ENCODE peak calls at places on chromosomes 11 and 22, in five cellular contexts. L is pancreas, F is HepG2, D is neural progenitor cell, A is psoas muscle. I is an unnamed sample.

GRCh38 chr11:1931791-1932480 is 12.4 kb downstream of the TNNT3 start:
- DNase-seq in L (peak; percentile 50), F (no peak), D (no peak), A (peak; percentile 57), I (no peak)

GRCh38 chr22:46734830-46735453 is 3.1 kb downstream of the CERK start:
- DNase-seq in L (no peak), F (no peak), D (no peak), A (no peak), I (peak; percentile 79)

GRCh38 chr11:64772318-64773018 is 5.9 kb downstream of the SF1 start:
- DNase-seq in L (no peak), F (no peak), D (no peak), A (no peak), I (no peak)

GRCh38 chr11:60241786-60242185 is 1.2 kb downstream of the MS4A4E start:
- DNase-seq in L (no peak), F (no peak), D (no peak), A (no peak), I (no peak)

GRCh38 chr11:116175707-116176106 is 597.1 kb downstream of the BUD13 start:
- DNase-seq in L (no peak), F (no peak), D (no peak), A (no peak), I (no peak)

GRCh38 chr22:49997932-49998717 is 14.4 kb downstream of the IL17REL start:
- DNase-seq in L (no peak), F (no peak), D (no peak), A (no peak), I (peak; percentile 36)

GRCh38 chr11:108618529-108618928 is 25.0 kb upstream of the EXPH5 start:
- DNase-seq in L (no peak), F (no peak), D (no peak), A (no peak), I (no peak)

GRCh38 chr11:14449302-14449714 is 50.3 kb downstream of the COPB1 start:
- DNase-seq in L (no peak), F (no peak), D (no peak), A (no peak), I (no peak)

GRCh38 chr22:44543781-44544181 is 45.7 kb upstream of the RTL6 start:
- DNase-seq in L (peak; percentile 35), F (no peak), D (no peak), A (no peak), I (no peak)

GRCh38 chr22:36858156-36858555 is 2.6 kb upstream of the NCF4 start:
- DNase-seq in L (no peak), F (no peak), D (no peak), A (no peak), I (no peak)

GRCh38 chr11:62694455-62695167 is 5.3 kb upstream of the LRRN4CL start:
- DNase-seq in L (peak; percentile 79), F (peak; percentile 70), D (peak; percentile 91), A (peak; percentile 93), I (peak; percentile 76)

GRCh38 chr11:57320719-57321387 is 3.9 kb downstream of the TNKS1BP1 start:
- DNase-seq in L (no peak), F (peak; percentile 78), D (no peak), A (peak; percentile 48), I (no peak)

GRCh38 chr11:128477811-128478210 is 109.5 kb downstream of the ETS1 start:
- DNase-seq in L (no peak), F (no peak), D (no peak), A (no peak), I (no peak)

GRCh38 chr22:46444390-46444854 is 93.0 kb downstream of the CELSR1 start:
- DNase-seq in L (no peak), F (peak; percentile 65), D (no peak), A (no peak), I (no peak)

GRCh38 chr11:82906236-82906635 is 4.7 kb downstream of the DDIAS start:
- DNase-seq in L (no peak), F (peak; percentile 26), D (peak; percentile 42), A (no peak), I (no peak)

GRCh38 chr11:18727499-18728236 is 1.7 kb upstream of the IGSF22 start:
- DNase-seq in L (no peak), F (peak; percentile 48), D (peak; percentile 71), A (peak; percentile 52), I (no peak)

GRCh38 chr22:29427176-29427760 is 11.1 kb upstream of the RFPL1 start:
- DNase-seq in L (no peak), F (no peak), D (no peak), A (no peak), I (no peak)

GRCh38 chr11:31958086-31958735 is 132.7 kb upstream of the RCN1 start:
- DNase-seq in L (peak; percentile 82), F (peak; percentile 15), D (peak; percentile 90), A (peak; percentile 77), I (peak; percentile 65)

GRCh38 chr11:65310756-65311155 is 3.9 kb upstream of the CDC42EP2 start:
- DNase-seq in L (no peak), F (no peak), D (peak; percentile 83), A (peak; percentile 71), I (no peak)

GRCh38 chr11:69508974-69509373 is 27.5 kb downstream of the LINC01488 start:
- DNase-seq in L (peak; percentile 6), F (no peak), D (no peak), A (no peak), I (peak; percentile 7)

GRCh38 chr22:38040953-38041759 is 16.0 kb upstream of the PICK1 start:
- DNase-seq in L (no peak), F (no peak), D (no peak), A (no peak), I (no peak)

GRCh38 chr11:75151346-75152047 is 590 bp downstream of the SLCO2B1 start:
- DNase-seq in L (peak; percentile 81), F (no peak), D (no peak), A (no peak), I (no peak)
- H3K4me3 ChIP-seq in L (peak overlapping the region; percentile 1), F (peak overlapping the region; percentile 39), D (no peak overlapping the region), A (peak overlapping the region; percentile 54), I (peak overlapping the region; percentile 54)

GRCh38 chr11:17293308-17293707 is 16.8 kb downstream of the NUCB2 start:
- DNase-seq in L (no peak), F (no peak), D (no peak), A (no peak), I (no peak)
- H3K4me1 ChIP-seq in L (peaks cover 2% of the 10 kb centered on the region), F (peaks cover 12% of the 10 kb centered on the region), D (no peaks in the 10 kb centered on the region), A (peaks cover 8% of the 10 kb centered on the region), I (no peaks in the 10 kb centered on the region)

GRCh38 chr11:635945-636510 is 1.0 kb upstream of the DRD4 start:
- DNase-seq in L (peak; percentile 56), F (no peak), D (no peak), A (no peak), I (no peak)
- H3K4me3 ChIP-seq in L (no peak overlapping the region), F (no peak overlapping the region), D (peak overlapping the region; percentile 68), A (no peak overlapping the region), I (no peak overlapping the region)

GRCh38 chr11:114120606-114121005 is 61.1 kb downstream of the ZBTB16 start:
- DNase-seq in L (no peak), F (no peak), D (no peak), A (no peak), I (no peak)

GRCh38 chr11:114122668-114123067 is 63.2 kb downstream of the ZBTB16 start:
- DNase-seq in L (no peak), F (no peak), D (no peak), A (no peak), I (no peak)

GRCh38 chr11:114123692-114124330 is 64.3 kb downstream of the ZBTB16 start:
- DNase-seq in L (no peak), F (no peak), D (no peak), A (peak; percentile 76), I (no peak)

GRCh38 chr11:114121744-114122504 is 62.4 kb downstream of the ZBTB16 start:
- DNase-seq in L (no peak), F (no peak), D (no peak), A (no peak), I (no peak)

DNA sequence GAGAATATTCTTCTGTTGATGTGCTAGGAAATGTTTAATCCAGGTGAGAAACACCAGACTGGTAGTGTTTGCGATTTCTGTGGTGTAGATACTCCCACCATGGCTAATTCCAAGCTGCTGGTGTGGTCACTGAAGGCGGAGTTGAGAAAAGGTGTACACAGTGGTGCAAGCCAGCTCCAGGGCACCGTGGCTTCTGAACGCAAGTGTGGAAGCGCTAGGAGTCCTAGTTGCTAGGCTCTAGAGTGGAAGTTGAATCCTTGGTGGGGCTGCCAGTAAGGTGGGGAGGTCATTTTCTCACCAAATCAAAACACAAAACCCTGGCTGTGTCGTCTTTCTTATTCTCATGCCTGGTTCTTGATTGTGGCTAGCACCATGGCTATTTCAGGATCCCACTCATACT is 61.6 kb downstream of the ZBTB16 start:
- DNase-seq in L (no peak), F (no peak), D (no peak), A (no peak), I (no peak)
- H3K4me1 ChIP-seq in L (peaks cover 12% of the 10 kb centered on the region), F (no peaks in the 10 kb centered on the region), D (peaks cover 18% of the 10 kb centered on the region), A (peaks cover 89% of the 10 kb centered on the region), I (peaks cover 70% of the 10 kb centered on the region)

GRCh38 chr11:118870396-118871343 is 13.0 kb upstream of the CXCR5 start:
- DNase-seq in L (peak; percentile 62), F (peak; percentile 28), D (peak; percentile 25), A (peak; percentile 71), I (no peak)
- H3K4me3 ChIP-seq in L (peak overlapping the region; percentile 4), F (peak overlapping the region; percentile 43), D (no peak overlapping the region), A (peak overlapping the region; percentile 58), I (peak overlapping the region; percentile 25)

DNA sequence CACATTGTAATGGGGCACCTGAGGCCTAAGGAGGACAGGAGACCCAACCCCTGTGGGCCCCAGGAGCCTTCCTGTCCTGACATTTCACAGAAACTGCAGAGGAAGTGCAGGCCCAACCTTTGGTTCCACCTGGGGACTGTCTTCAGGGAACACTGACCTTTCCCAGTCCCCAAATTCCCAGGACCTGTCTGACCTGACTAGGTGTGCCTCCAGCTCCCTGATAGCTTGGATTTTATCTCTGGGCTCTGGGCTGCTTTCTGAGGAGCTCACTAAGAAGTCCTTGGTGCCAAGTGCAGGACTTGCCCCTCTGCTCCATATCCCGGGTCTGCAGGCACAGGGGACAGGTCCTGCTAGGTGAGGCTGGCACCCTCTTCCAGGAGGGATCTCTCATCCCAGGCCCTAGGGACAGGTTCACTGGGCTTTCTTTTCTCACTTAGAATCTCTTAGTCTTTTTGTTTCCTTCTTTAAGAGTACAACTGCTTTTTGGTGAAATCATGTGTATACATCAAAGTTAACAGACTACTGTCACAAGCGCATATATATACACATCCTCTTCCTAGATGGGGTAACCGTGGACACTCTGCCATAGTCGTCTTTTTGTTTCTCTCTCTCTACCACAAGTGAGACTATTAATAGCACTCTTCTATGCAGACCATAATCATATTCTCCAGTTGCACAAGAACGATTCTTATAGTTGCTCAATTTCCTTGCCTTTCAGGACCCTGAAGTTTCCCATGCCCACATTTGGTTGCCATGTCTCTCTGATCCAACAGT is 72.0 kb upstream of the IGLL5 start:
- DNase-seq in L (no peak), F (no peak), D (no peak), A (no peak), I (no peak)
- H3K4me1 ChIP-seq in L (no peaks in the 10 kb centered on the region), F (no peaks in the 10 kb centered on the region), D (no peaks in the 10 kb centered on the region), A (no peaks in the 10 kb centered on the region), I (no peaks in the 10 kb centered on the region)

DNA sequence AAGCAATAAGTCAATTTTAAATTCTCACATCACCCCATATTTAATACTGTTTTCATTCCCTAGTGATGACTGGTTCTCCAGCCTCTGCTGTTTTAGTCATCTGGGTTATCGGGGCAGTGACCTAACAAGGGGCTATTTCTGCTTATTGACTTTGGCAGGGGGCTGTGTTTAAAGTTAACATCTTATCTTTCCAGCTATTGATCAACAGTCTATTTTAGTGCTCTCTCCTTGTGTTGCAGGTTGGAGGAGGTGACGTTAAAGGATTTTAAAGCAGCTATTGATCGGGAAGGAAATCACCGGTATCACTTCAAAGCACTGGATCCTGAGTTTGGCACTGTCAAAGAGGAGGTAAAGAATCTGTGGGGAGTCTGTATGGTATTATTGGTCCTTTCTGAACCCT is 7.7 kb upstream of the DLAT start:
- DNase-seq in L (no peak), F (peak; percentile 35), D (no peak), A (no peak), I (no peak)
- H3K4me3 ChIP-seq in L (no peak overlapping the region), F (no peak overlapping the region), D (no peak overlapping the region), A (no peak overlapping the region), I (no peak overlapping the region)

I was measured in lower lobe of right lung.